ENCODE peak calls at places on chromosomes 4 and X, in four cellular contexts. Q, G, D and V are unnamed samples.

GRCh38 chr4:20353646-20354045 is 101.9 kb downstream of the SLIT2 start:
- DNase-seq in Q (no peak), G (no peak), D (no peak), V (no peak)

GRCh38 chrX:64265265-64265664 is 34.9 kb upstream of the ASB12 start:
- DNase-seq in Q (no peak), G (no peak), D (no peak), V (no peak)

GRCh38 chr4:38281416-38282071 is 321.3 kb downstream of the PTTG2 start:
- DNase-seq in Q (no peak), G (no peak), D (no peak), V (no peak)

GRCh38 chr4:1717129-1718094 is 3.7 kb downstream of the TMEM129 start:
- DNase-seq in Q (no peak), G (no peak), D (no peak), V (no peak)

GRCh38 chrX:104697264-104697663 is 131.3 kb downstream of the IL1RAPL2 start:
- DNase-seq in Q (no peak), G (no peak), D (no peak), V (no peak)

GRCh38 chr4:5143940-5144339 is 92.7 kb downstream of the STK32B start:
- DNase-seq in Q (no peak), G (no peak), D (no peak), V (no peak)

GRCh38 chrX:1151378-1152077 is 60.9 kb downstream of the CRLF2 start:
- DNase-seq in Q (no peak), G (no peak), D (no peak), V (no peak)

GRCh38 chrX:16436348-16437188 is 213.4 kb upstream of the S100G start:
- DNase-seq in Q (peak; percentile 74), G (peak; percentile 60), D (peak; percentile 60), V (no peak)